ENCODE peak calls at places on chromosomes 12 and 14, in four cellular contexts. D is KG1, Q is GM10248, L is choroid plexus epithelial cell. T is an unnamed sample.
A peak's percentile ranks its signal among the peaks of the same experiment; 100 is the strongest.

GRCh38 chr12:129535351-129535750 is 368.5 kb downstream of the TMEM132D start:
- DNase-seq in D (no peak), Q (no peak), L (peak; percentile 19), T (no peak)

GRCh38 chr12:16482726-16483125 is 123.2 kb downstream of the LMO3 start:
- DNase-seq in D (no peak), Q (no peak), L (no peak), T (no peak)

GRCh38 chr14:71372411-71372838 is 465.2 kb downstream of the PCNX1 start:
- DNase-seq in D (no peak), Q (no peak), L (peak; percentile 93), T (no peak)

GRCh38 chr14:33679025-33679424 is 271.8 kb downstream of the EGLN3 start:
- DNase-seq in D (no peak), Q (no peak), L (no peak), T (no peak)

GRCh38 chr14:98244966-98245569 is 1026.9 kb downstream of the BCL11B start:
- DNase-seq in D (no peak), Q (no peak), L (no peak), T (no peak)

GRCh38 chr12:100234166-100234565 is 32.7 kb downstream of the DEPDC4 start:
- DNase-seq in D (no peak), Q (no peak), L (peak; percentile 54), T (no peak)

GRCh38 chr12:10191865-10192264 is 13.0 kb downstream of the TMEM52B start:
- DNase-seq in D (no peak), Q (no peak), L (peak; percentile 47), T (no peak)

GRCh38 chr14:32509632-32510187 is 180.6 kb downstream of the AKAP6 start:
- DNase-seq in D (no peak), Q (no peak), L (peak; percentile 100), T (no peak)

GRCh38 chr12:105852496-105852895 is 286.3 kb downstream of the NUAK1 start:
- DNase-seq in D (no peak), Q (no peak), L (no peak), T (no peak)

GRCh38 chr12:28954333-28954732 is 194.7 kb upstream of the FAR2 start:
- DNase-seq in D (no peak), Q (no peak), L (peak; percentile 31), T (no peak)

GRCh38 chr12:94952325-94952724 is 51.2 kb downstream of the NDUFA12 start:
- DNase-seq in D (no peak), Q (no peak), L (no peak), T (no peak)

GRCh38 chr12:26091837-26092236 is 33.0 kb downstream of the BHLHE41 start:
- DNase-seq in D (no peak), Q (no peak), L (peak; percentile 55), T (no peak)

GRCh38 chr14:35571598-35571997 is 37.6 kb downstream of the INSM2 start:
- DNase-seq in D (no peak), Q (peak; percentile 15), L (no peak), T (no peak)

GRCh38 chr14:20418501-20418909 is 5.2 kb upstream of the TEP1 start:
- DNase-seq in D (no peak), Q (no peak), L (no peak), T (no peak)

GRCh38 chr12:110266980-110267620 is 13.9 kb upstream of the ATP2A2 start:
- DNase-seq in D (no peak), Q (no peak), L (peak; percentile 71), T (no peak)

GRCh38 chr12:123134265-123134664 is 16.6 kb downstream of the PITPNM2 start:
- DNase-seq in D (no peak), Q (no peak), L (no peak), T (no peak)

GRCh38 chr12:113310489-113310888 is 24.4 kb downstream of the SLC8B1 start:
- DNase-seq in D (no peak), Q (no peak), L (peak; percentile 42), T (no peak)

GRCh38 chr14:94128216-94128839 is 1.1 kb downstream of the IFI27L2 start:
- DNase-seq in D (no peak), Q (no peak), L (no peak), T (no peak)

GRCh38 chr12:102902093-102902492 is 15.0 kb downstream of the PAH start:
- DNase-seq in D (no peak), Q (no peak), L (no peak), T (no peak)

GRCh38 chr14:86858591-86858990 is 1134.4 kb downstream of the GALC start:
- DNase-seq in D (no peak), Q (no peak), L (peak; percentile 2), T (no peak)

GRCh38 chr12:112973712-112974305 is 4.5 kb upstream of the OAS2 start:
- DNase-seq in D (no peak), Q (no peak), L (no peak), T (no peak)

T was measured in germinal center.